ENCODE peak calls at places on chromosomes 7 and 10, in five cellular contexts. X is A549, B is WTC11, T is GM12878, K is HepG2. V is an unnamed sample.

GRCh38 chr10:120581496-120581895 is 124.5 kb downstream of the PLPP4 start:
- DNase-seq in X (no peak), B (peak; percentile 38), T (no peak), K (no peak), V (peak; percentile 9)

GRCh38 chr7:29609162-29610030 is 45.8 kb downstream of the PRR15 start:
- DNase-seq in X (peak; percentile 62), B (peak; percentile 49), T (no peak), K (peak; percentile 30), V (peak; percentile 65)

GRCh38 chr7:20329389-20330175 is 1.1 kb upstream of the ITGB8 start:
- DNase-seq in X (peak; percentile 81), B (peak; percentile 58), T (peak; percentile 76), K (peak; percentile 60), V (peak; percentile 30)

GRCh38 chr7:876972-877311 is 588 bp downstream of the GET4 start:
- DNase-seq in X (peak; percentile 46), B (no peak), T (no peak), K (no peak), V (no peak)

GRCh38 chr7:2154121-2154520 is 78.6 kb downstream of the MAD1L1 start:
- DNase-seq in X (no peak), B (no peak), T (no peak), K (no peak), V (no peak)

GRCh38 chr10:114023198-114023597 is 20.5 kb upstream of the ADRB1 start:
- DNase-seq in X (no peak), B (no peak), T (no peak), K (no peak), V (no peak)

GRCh38 chr10:121914661-121915060 is 13.2 kb downstream of the ATE1 start:
- DNase-seq in X (no peak), B (no peak), T (no peak), K (no peak), V (no peak)

GRCh38 chr7:47513741-47514241 is 68.1 kb downstream of the TNS3 start:
- DNase-seq in X (no peak), B (no peak), T (no peak), K (no peak), V (no peak)

GRCh38 chr7:150410131-150410530 is 31.0 kb downstream of the ZNF775 start:
- DNase-seq in X (no peak), B (no peak), T (no peak), K (no peak), V (no peak)

GRCh38 chr10:100370976-100371706 is 24.1 kb downstream of the SCD start:
- DNase-seq in X (peak; percentile 86), B (peak; percentile 75), T (peak; percentile 34), K (peak; percentile 91), V (peak; percentile 60)

GRCh38 chr10:118850418-118851061 is 95.8 kb upstream of the CACUL1 start:
- DNase-seq in X (no peak), B (peak; percentile 89), T (no peak), K (peak; percentile 38), V (peak; percentile 40)

GRCh38 chr10:73742454-73742734 is 1.8 kb upstream of the SEC24C start:
- DNase-seq in X (no peak), B (no peak), T (no peak), K (no peak), V (no peak)

GRCh38 chr7:37942934-37943610 is 22.6 kb downstream of the EPDR1 start:
- DNase-seq in X (peak; percentile 55), B (peak; percentile 50), T (peak; percentile 33), K (peak; percentile 100), V (no peak)

GRCh38 chr7:25260862-25261454 is 32.7 kb upstream of the NPVF start:
- DNase-seq in X (no peak), B (no peak), T (no peak), K (no peak), V (no peak)

GRCh38 chr10:43691503-43691902 is 42.8 kb upstream of the ZNF32 start:
- DNase-seq in X (no peak), B (no peak), T (no peak), K (no peak), V (no peak)

GRCh38 chr10:99827906-99828305 is 45.5 kb downstream of the ABCC2 start:
- DNase-seq in X (no peak), B (no peak), T (no peak), K (no peak), V (no peak)

GRCh38 chr10:116753759-116754158 is 11.4 kb upstream of the HSPA12A start:
- DNase-seq in X (no peak), B (no peak), T (no peak), K (no peak), V (no peak)

GRCh38 chr7:23863209-23863798 is 153.3 kb downstream of the STK31 start:
- DNase-seq in X (peak; percentile 21), B (peak; percentile 24), T (no peak), K (peak; percentile 16), V (peak; percentile 33)

GRCh38 chr10:102629661-102630614 is 14.3 kb upstream of the TRIM8 start:
- DNase-seq in X (no peak), B (peak; percentile 67), T (no peak), K (peak; percentile 60), V (no peak)

GRCh38 chr10:131694963-131695813 is 205.6 kb upstream of the PPP2R2D start:
- DNase-seq in X (no peak), B (no peak), T (no peak), K (no peak), V (no peak)

GRCh38 chr10:86868353-86868752 is 89.1 kb downstream of the MMRN2 start:
- DNase-seq in X (no peak), B (peak; percentile 85), T (no peak), K (no peak), V (no peak)

GRCh38 chr10:3470191-3470590 is 297.6 kb upstream of the PITRM1 start:
- DNase-seq in X (no peak), B (no peak), T (no peak), K (no peak), V (no peak)

GRCh38 chr7:150716368-150716767 is at the start of gene GIMAP1:
- DNase-seq in X (no peak), B (no peak), T (no peak), K (no peak), V (no peak)

GRCh38 chr7:46810986-46811385 is 770.9 kb downstream of the TNS3 start:
- DNase-seq in X (no peak), B (no peak), T (no peak), K (no peak), V (no peak)

GRCh38 chr7:130369110-130369711 is 11.1 kb upstream of the CPA1 start:
- DNase-seq in X (no peak), B (no peak), T (no peak), K (peak; percentile 69), V (no peak)

GRCh38 chr10:96695975-96696634 is 24.2 kb downstream of the PIK3AP1 start:
- DNase-seq in X (no peak), B (no peak), T (no peak), K (no peak), V (no peak)

GRCh38 chr10:96695366-96695765 is 24.9 kb downstream of the PIK3AP1 start:
- DNase-seq in X (no peak), B (no peak), T (no peak), K (no peak), V (no peak)

GRCh38 chr10:96699613-96700012 is 20.7 kb downstream of the PIK3AP1 start:
- DNase-seq in X (no peak), B (no peak), T (no peak), K (no peak), V (no peak)

GRCh38 chr10:96697026-96697425 is 23.3 kb downstream of the PIK3AP1 start:
- DNase-seq in X (no peak), B (no peak), T (no peak), K (no peak), V (no peak)

GRCh38 chr10:96697438-96697837 is 22.9 kb downstream of the PIK3AP1 start:
- DNase-seq in X (no peak), B (no peak), T (no peak), K (no peak), V (no peak)
- TF ChIP-seq ESRRA in X (no peak), B (no peak), T (no peak), K (no peak), V (no peak)

DNA sequence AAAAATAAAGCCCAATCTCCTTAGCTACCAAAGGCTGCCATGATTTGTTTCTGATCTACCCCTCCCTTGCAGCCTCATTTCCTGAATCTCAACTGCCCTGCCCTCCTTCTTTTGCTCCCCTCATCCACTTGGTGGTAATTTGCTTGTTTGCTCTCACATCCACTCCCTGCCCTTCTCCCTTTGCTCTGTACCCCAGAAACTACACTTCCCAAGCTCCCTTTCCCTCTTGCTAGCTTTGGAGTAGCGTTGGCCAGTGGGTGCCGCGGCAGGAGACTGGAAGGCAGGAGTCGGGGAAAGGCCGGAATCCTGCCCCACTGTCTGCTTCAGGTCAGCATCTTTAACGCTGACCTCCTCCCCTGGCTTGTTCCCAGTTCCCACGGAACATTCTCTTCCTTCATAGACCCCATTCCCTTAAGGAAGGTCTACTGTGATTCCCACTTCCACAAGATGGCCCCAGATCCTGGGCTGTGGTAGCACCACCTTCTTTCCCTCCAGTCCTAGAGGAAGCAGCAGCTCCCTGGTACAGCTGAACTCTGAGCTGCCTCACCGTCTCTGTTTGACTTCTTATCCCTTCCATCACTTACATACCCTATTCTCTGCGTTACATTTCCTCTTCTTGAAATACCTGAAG is 79.1 kb downstream of the PIK3CG start:
- DNase-seq in X (no peak), B (no peak), T (no peak), K (no peak), V (no peak)
- TF ChIP-seq ESRRA in X (no peak), B (no peak), T (no peak), K (no peak), V (no peak)

DNA sequence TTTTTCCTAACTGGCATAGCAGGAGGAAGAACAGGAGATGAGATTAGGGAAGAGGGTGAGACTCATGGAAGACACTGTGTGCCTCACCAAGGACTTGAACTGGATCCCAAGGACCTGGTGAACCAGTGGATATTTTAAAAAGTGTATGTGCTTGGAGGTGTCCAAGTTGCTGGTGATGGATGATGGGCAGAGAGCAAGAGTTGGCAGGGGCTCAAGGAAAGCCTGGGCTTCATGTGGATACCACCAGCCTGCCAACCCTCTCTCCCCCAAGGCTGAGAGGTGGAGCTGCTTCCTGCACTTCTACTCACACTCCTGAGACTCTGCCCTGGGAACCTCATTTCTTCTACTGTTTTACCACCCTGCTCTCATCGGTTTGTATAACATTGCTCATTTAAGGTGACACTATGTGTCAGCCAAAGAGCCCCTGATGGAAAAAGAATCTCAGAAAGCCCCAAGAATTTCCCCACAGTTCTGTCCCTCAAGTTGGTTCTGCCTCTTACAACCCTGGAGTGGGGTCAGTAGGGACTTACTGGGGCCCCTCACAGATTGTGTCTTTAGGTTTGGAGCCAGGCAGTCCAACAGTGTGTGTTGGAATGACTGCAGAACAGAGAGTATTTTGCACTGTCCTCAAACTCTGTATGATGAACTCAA is 56.2 kb upstream of the PDCD4 start:
- DNase-seq in X (no peak), B (no peak), T (peak; percentile 73), K (no peak), V (no peak)
- TF ChIP-seq ESRRA in X (no peak), B (no peak), T (no peak), K (no peak), V (no peak)

DNA sequence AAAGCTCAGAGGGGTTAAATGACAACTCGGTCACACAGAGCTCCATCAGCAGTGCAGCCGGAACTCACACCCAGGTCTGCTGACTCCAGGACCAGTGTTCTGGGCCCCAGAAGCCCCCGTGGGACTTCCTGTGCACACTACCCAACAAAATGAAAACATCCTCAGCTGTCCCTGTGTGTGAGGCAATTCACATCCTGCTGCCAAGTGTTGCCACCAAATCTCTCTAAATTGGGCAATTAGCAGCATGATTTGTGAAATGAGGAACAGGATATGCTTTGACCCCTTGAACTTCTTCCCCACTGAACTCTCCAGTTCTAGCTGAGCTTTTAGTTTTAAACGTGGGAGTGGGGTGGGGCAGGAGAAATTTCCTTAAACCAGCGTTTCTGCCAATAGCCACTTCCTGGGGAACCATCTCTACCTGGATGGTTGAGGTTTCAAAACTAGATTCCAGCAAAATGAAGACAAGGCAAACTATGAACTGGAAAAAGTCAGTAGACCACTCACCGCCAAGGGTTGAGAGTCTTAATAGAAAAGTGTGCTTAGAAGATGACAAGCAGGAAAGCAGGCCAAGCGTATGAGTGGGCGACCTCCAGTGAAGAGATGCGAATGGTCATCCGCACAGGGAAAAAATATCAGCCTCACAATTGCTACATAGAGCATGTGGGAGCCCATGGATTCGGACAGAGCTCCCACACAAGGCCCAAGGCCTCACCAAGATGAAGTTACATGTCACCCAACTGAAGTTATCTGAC is 51.9 kb upstream of the CHST15 start:
- DNase-seq in X (no peak), B (no peak), T (no peak), K (no peak), V (no peak)
- TF ChIP-seq ESRRA in X (no peak), B (no peak), T (no peak), K (no peak), V (no peak)